ENCODE peak calls at places on chromosomes 12 and 14, in eight cellular contexts. D, F, L, W, Y, C, I and E are unnamed samples.

GRCh38 chr14:29802211-29802610 is 125.4 kb downstream of the PRKD1 start:
- DNase-seq in L (no peak), W (no peak), Y (no peak), C (no peak), F (no peak), I (no peak), D (no peak), E (no peak)

GRCh38 chr14:76710093-76711010 is 50.9 kb upstream of the VASH1 start:
- DNase-seq in I (peak), F (no peak), C (peak), L (peak), D (no peak), W (no peak), Y (no peak), E (peak)

GRCh38 chr12:22275847-22276246 is 58.7 kb downstream of the ST8SIA1 start:
- DNase-seq in D (peak), W (no peak), F (no peak), C (no peak), Y (peak), I (no peak), L (no peak), E (no peak)

GRCh38 chr14:61620130-61620946 is 75.0 kb upstream of the HIF1A start:
- DNase-seq in F (no peak), W (no peak), C (no peak), Y (no peak), D (no peak), I (no peak), L (no peak), E (no peak)

GRCh38 chr12:1553546-1553945 is 40.8 kb downstream of the FBXL14 start:
- DNase-seq in W (no peak), C (no peak), Y (no peak), F (no peak), I (no peak), D (no peak), L (no peak), E (peak)

GRCh38 chr12:104478396-104479140 is 21.8 kb downstream of the CHST11 start:
- DNase-seq in C (peak), F (no peak), I (no peak), W (no peak), Y (peak), D (no peak), L (peak), E (no peak)

GRCh38 chr12:102726686-102727085 is 190.4 kb downstream of the PAH start:
- DNase-seq in L (no peak), D (no peak), W (no peak), C (no peak), F (no peak), I (no peak), Y (no peak), E (no peak)

GRCh38 chr14:91202234-91202974 is 42.1 kb downstream of the GPR68 start:
- DNase-seq in Y (peak), C (peak), F (no peak), W (no peak), L (no peak), D (peak), I (no peak), E (no peak)

GRCh38 chr12:109165599-109165998 is 49.2 kb downstream of the ACACB start:
- DNase-seq in C (no peak), Y (no peak), W (no peak), F (no peak), L (no peak), I (no peak), D (no peak), E (no peak)

GRCh38 chr12:25041006-25041741 is 92.3 kb upstream of the BCAT1 start:
- DNase-seq in F (no peak), C (no peak), L (no peak), D (no peak), W (no peak), I (no peak), Y (no peak), E (no peak)

GRCh38 chr12:3820122-3820521 is 53.1 kb downstream of the PARP11 start:
- DNase-seq in I (no peak), C (no peak), L (no peak), Y (no peak), F (no peak), D (no peak), W (no peak), E (no peak)

GRCh38 chr14:30299915-30300314 is 259.0 kb upstream of the G2E3 start:
- DNase-seq in C (no peak), I (no peak), W (no peak), Y (no peak), D (no peak), F (no peak), L (no peak), E (no peak)

GRCh38 chr12:66929121-66929520 is 250.2 kb upstream of the GRIP1 start:
- DNase-seq in W (no peak), F (no peak), L (no peak), D (no peak), C (no peak), Y (no peak), I (no peak), E (no peak)

GRCh38 chr14:67385120-67385519 is 25.0 kb downstream of the EIF2S1 start:
- DNase-seq in I (no peak), W (no peak), Y (no peak), F (no peak), D (peak), L (no peak), C (no peak), E (no peak)

GRCh38 chr14:104967414-104968152 is 10.6 kb downstream of the AHNAK2 start:
- DNase-seq in I (no peak), F (no peak), D (peak), C (no peak), Y (peak), L (no peak), W (no peak), E (peak)

GRCh38 chr14:100155881-100156645 is 3.4 kb downstream of the DEGS2 start:
- DNase-seq in D (peak), I (no peak), L (no peak), F (no peak), W (no peak), Y (no peak), C (no peak), E (peak)

GRCh38 chr12:24850486-24850885 is 98.4 kb downstream of the BCAT1 start:
- DNase-seq in Y (no peak), C (no peak), D (no peak), I (no peak), L (no peak), F (no peak), W (no peak), E (no peak)

GRCh38 chr14:71720978-71721624 is 211.1 kb upstream of the RGS6 start:
- DNase-seq in Y (no peak), D (no peak), I (peak), C (peak), F (no peak), L (no peak), W (no peak), E (peak)

GRCh38 chr12:93622485-93622884 is 50.0 kb downstream of the SOCS2 start:
- DNase-seq in I (no peak), Y (no peak), F (no peak), L (no peak), W (no peak), C (no peak), D (no peak), E (no peak)

GRCh38 chr12:65339161-65339560 is 60.7 kb downstream of the MSRB3 start:
- DNase-seq in C (no peak), W (no peak), L (no peak), F (no peak), Y (no peak), I (no peak), D (no peak), E (no peak)

GRCh38 chr12:120708646-120709045 is 1.6 kb upstream of the UNC119B start:
- DNase-seq in Y (no peak), D (no peak), F (no peak), L (no peak), W (no peak), I (no peak), C (no peak), E (no peak)

GRCh38 chr12:66627270-66627987 is 51.4 kb downstream of the GRIP1 start:
- DNase-seq in Y (no peak), F (no peak), C (no peak), L (no peak), W (no peak), D (no peak), I (no peak), E (no peak)

GRCh38 chr14:33120966-33121365 is 182.3 kb downstream of the NPAS3 start:
- DNase-seq in L (no peak), C (no peak), F (no peak), D (no peak), I (no peak), W (no peak), Y (no peak), E (no peak)

GRCh38 chr12:130298322-130298721 is 39.4 kb upstream of the PIWIL1 start:
- DNase-seq in C (no peak), F (no peak), D (no peak), I (no peak), L (no peak), Y (no peak), W (no peak), E (no peak)

GRCh38 chr14:76761849-76762616 is 765 bp downstream of the VASH1 start:
- DNase-seq in I (no peak), L (no peak), F (no peak), Y (no peak), C (no peak), D (peak), W (peak), E (no peak)

GRCh38 chr12:28759334-28759733 is 389.7 kb upstream of the FAR2 start:
- DNase-seq in L (no peak), D (no peak), I (no peak), W (no peak), F (no peak), C (no peak), Y (no peak), E (no peak)

GRCh38 chr12:77916276-77916675 is 85.6 kb downstream of the NAV3 start:
- DNase-seq in D (no peak), L (no peak), C (no peak), Y (no peak), F (no peak), W (no peak), I (no peak), E (no peak)

GRCh38 chr12:4250691-4251090 is 22.9 kb upstream of the CCND2 start:
- DNase-seq in Y (no peak), L (no peak), D (no peak), F (no peak), C (no peak), W (no peak), I (no peak), E (no peak)

GRCh38 chr12:80419660-80420059 is 24.4 kb upstream of the PTPRQ start:
- DNase-seq in F (no peak), W (no peak), Y (no peak), I (no peak), D (no peak), L (no peak), C (no peak), E (no peak)

GRCh38 chr12:122203301-122203967 is at the start of gene B3GNT4:
- DNase-seq in Y (peak), W (peak), C (peak), L (no peak), I (peak), D (peak), F (peak), E (peak)

GRCh38 chr12:107411792-107412535 is 273.6 kb upstream of the PWP1 start:
- DNase-seq in L (no peak), C (no peak), Y (no peak), I (peak), F (no peak), D (no peak), W (no peak), E (no peak)

GRCh38 chr12:46124848-46125619 is 134.7 kb upstream of the SCAF11 start:
- DNase-seq in D (peak), I (peak), Y (no peak), F (peak), C (peak), L (peak), W (no peak), E (peak)

GRCh38 chr14:22375321-22375930 is 213.6 kb downstream of the DAD1 start:
- DNase-seq in Y (no peak), F (no peak), L (peak), D (no peak), C (peak), I (peak), W (no peak), E (peak)

GRCh38 chr12:118840399-118840798 is 140.9 kb upstream of the SRRM4 start:
- DNase-seq in F (no peak), L (no peak), I (no peak), W (no peak), C (peak), Y (no peak), D (no peak), E (no peak)

GRCh38 chr12:26833692-26834168 is 736 bp upstream of the ITPR2 start:
- DNase-seq in C (peak), I (peak), W (no peak), L (peak), Y (peak), F (peak), D (peak), E (peak)

GRCh38 chr12:100992194-100992593 is 197.6 kb downstream of the ANO4 start:
- DNase-seq in C (no peak), I (no peak), W (no peak), F (no peak), Y (no peak), D (no peak), L (no peak), E (no peak)

GRCh38 chr12:13114251-13115052 is 11.0 kb upstream of the GSG1 start:
- DNase-seq in D (no peak), I (no peak), C (no peak), F (no peak), W (no peak), Y (no peak), L (no peak), E (no peak)

GRCh38 chr12:121214855-121215745 is 5.2 kb downstream of the P2RX4 start:
- DNase-seq in F (no peak), C (no peak), I (no peak), L (no peak), D (no peak), W (no peak), Y (no peak), E (no peak)